ENCODE peak calls at places on chromosomes 13 and 19, in nine cellular contexts. B is fibroblast of pulmonary artery; I is lower leg skin; T is fibroblast of lung; R is astrocyte of the spinal cord; Z is small intestine; E is CD4-positive, CD25-positive, alpha-beta regulatory T cell; Y is neural progenitor cell; L is cardiac muscle cell. P is an unnamed sample.

GRCh38 chr19:4688587-4688986 is 18.4 kb upstream of the MYDGF start:
- DNase-seq in L (no peak), T (no peak), Z (no peak), B (no peak), Y (no peak), R (no peak), I (no peak), E (no peak), P (no peak)

GRCh38 chr19:51116736-51117135 is 8.0 kb upstream of the SIGLEC9 start:
- DNase-seq in Y (no peak), Z (no peak), T (no peak), L (no peak), E (peak), I (no peak), R (no peak), B (no peak), P (no peak)

GRCh38 chr13:44667950-44668349 is 91.8 kb upstream of the TSC22D1 start:
- DNase-seq in L (peak), R (peak), Z (no peak), E (no peak), I (no peak), B (peak), T (peak), Y (peak), P (no peak)

GRCh38 chr13:26679411-26679810 is 81.2 kb downstream of the GPR12 start:
- DNase-seq in B (peak), R (peak), Y (no peak), L (peak), E (no peak), I (no peak), Z (no peak), T (peak), P (no peak)

GRCh38 chr19:38737297-38737865 is 6.9 kb downstream of the CAPN12 start:
- DNase-seq in Z (no peak), T (no peak), I (no peak), L (no peak), Y (no peak), B (no peak), E (no peak), R (no peak), P (no peak)

GRCh38 chr19:536031-536880 is 4.7 kb downstream of the CDC34 start:
- DNase-seq in B (no peak), I (no peak), T (no peak), R (no peak), Y (no peak), Z (no peak), E (no peak), L (no peak), P (no peak)

GRCh38 chr13:46675016-46675415 is 121.9 kb downstream of the ESD start:
- DNase-seq in Z (no peak), L (no peak), R (no peak), B (no peak), T (no peak), Y (no peak), I (no peak), E (no peak), P (no peak)

GRCh38 chr13:37040789-37041188 is 18.7 kb downstream of the SUPT20H start:
- DNase-seq in L (no peak), I (no peak), R (no peak), E (no peak), T (no peak), Y (no peak), Z (no peak), B (no peak), P (no peak)

GRCh38 chr19:48968179-48968661 is 3.1 kb downstream of the FTL start:
- DNase-seq in E (no peak), L (peak), I (no peak), Y (no peak), B (peak), Z (no peak), R (no peak), T (no peak), P (peak)

GRCh38 chr13:39023761-39024160 is 14.1 kb downstream of the PROSER1 start:
- DNase-seq in Z (no peak), L (peak), I (no peak), B (peak), R (no peak), Y (no peak), E (no peak), T (no peak), P (no peak)

GRCh38 chr13:23505007-23505406 is 65.2 kb upstream of the TNFRSF19 start:
- DNase-seq in Z (no peak), I (no peak), L (peak), R (peak), B (peak), Y (no peak), T (peak), E (no peak), P (peak)

GRCh38 chr13:23506821-23507210 is 63.4 kb upstream of the TNFRSF19 start:
- DNase-seq in E (no peak), Z (no peak), T (peak), L (peak), B (peak), R (peak), I (no peak), Y (no peak), P (no peak)

GRCh38 chr13:23509781-23510543 is 60.2 kb upstream of the TNFRSF19 start:
- DNase-seq in B (peak), L (peak), E (no peak), Z (no peak), R (peak), T (peak), Y (no peak), I (no peak), P (no peak)

GRCh38 chr13:23504188-23504587 is 66.0 kb upstream of the TNFRSF19 start:
- DNase-seq in Y (no peak), E (no peak), T (peak), I (no peak), Z (no peak), L (no peak), R (no peak), B (no peak), P (no peak)

GRCh38 chr13:23506071-23506820 is 64.0 kb upstream of the TNFRSF19 start:
- DNase-seq in I (no peak), L (peak), Z (no peak), R (peak), T (peak), Y (no peak), E (no peak), B (peak), P (no peak)
- H3K4me3 ChIP-seq in I (no peak), L (no peak), Z (no peak), R (no peak), T (no peak), Y (no peak), E (no peak), B (no peak), P (no peak)

GRCh38 chr13:112981361-112981905 is 12.4 kb downstream of the MCF2L start:
- DNase-seq in Z (no peak), L (no peak), R (no peak), E (no peak), B (no peak), Y (no peak), T (no peak), I (no peak), P (no peak)
- H3K4me3 ChIP-seq in Z (no peak), L (no peak), R (no peak), E (no peak), B (no peak), Y (no peak), T (no peak), I (no peak), P (no peak)

GRCh38 chr13:85194482-85194881 is 604.7 kb downstream of the SLITRK6 start:
- DNase-seq in I (no peak), E (no peak), R (no peak), Z (no peak), Y (no peak), B (no peak), T (no peak), L (no peak), P (no peak)
- H3K4me3 ChIP-seq in I (no peak), E (no peak), R (no peak), Z (no peak), Y (no peak), B (no peak), T (no peak), L (no peak), P (no peak)

GRCh38 chr19:40444181-40445005 is at the start of gene SERTAD3:
- DNase-seq in Y (peak), Z (peak), R (peak), B (peak), E (peak), L (peak), I (peak), T (peak), P (peak)

GRCh38 chr19:40443131-40443929 is 805 bp downstream of the SERTAD3 start:
- DNase-seq in R (peak), T (peak), I (peak), E (peak), Y (peak), L (peak), B (peak), Z (peak), P (peak)

GRCh38 chr19:40443930-40444180 is 280 bp downstream of the SERTAD3 start:
- DNase-seq in Z (no peak), E (no peak), T (no peak), I (no peak), B (peak), R (no peak), Y (no peak), L (no peak), P (no peak)

GRCh38 chr19:40442328-40443130 is 1.6 kb downstream of the SERTAD3 start:
- DNase-seq in Z (no peak), L (no peak), R (no peak), E (no peak), I (no peak), B (no peak), Y (no peak), T (no peak), P (no peak)

GRCh38 chr19:40441719-40442253 is 2.3 kb downstream of the SERTAD3 start:
- DNase-seq in I (no peak), Y (no peak), L (no peak), E (no peak), B (no peak), R (no peak), T (no peak), Z (no peak), P (no peak)
- H3K4me3 ChIP-seq in I (no peak), Y (peak), L (no peak), E (peak), B (peak), R (no peak), T (no peak), Z (no peak), P (no peak)

GRCh38 chr19:55166530-55167268 is at the start of gene DNAAF3:
- DNase-seq in B (peak), R (peak), E (peak), Z (peak), Y (peak), T (peak), I (peak), L (peak), P (peak)
- H3K4me3 ChIP-seq in B (peak), R (peak), E (no peak), Z (peak), Y (peak), T (peak), I (no peak), L (peak), P (peak)

GRCh38 chr19:18418725-18419194 is 438 bp upstream of the SSBP4 start:
- DNase-seq in Z (peak), E (no peak), T (no peak), L (no peak), I (no peak), B (no peak), Y (no peak), R (no peak), P (no peak)

GRCh38 chr19:18416778-18417249 is 2.4 kb upstream of the SSBP4 start:
- DNase-seq in Z (no peak), R (peak), Y (peak), T (peak), L (peak), I (peak), B (peak), E (peak), P (peak)

GRCh38 chr19:18419195-18419698 is at the start of gene SSBP4:
- DNase-seq in I (no peak), T (peak), Y (peak), E (peak), R (peak), B (peak), Z (peak), L (peak), P (peak)

GRCh38 chr19:18417250-18418033 is 1.8 kb upstream of the SSBP4 start:
- DNase-seq in E (peak), Z (no peak), B (peak), Y (peak), L (peak), R (peak), T (peak), I (no peak), P (peak)

GRCh38 chr19:18418034-18418724 is 1.0 kb upstream of the SSBP4 start:
- DNase-seq in B (no peak), I (no peak), Y (no peak), R (no peak), T (no peak), Z (no peak), E (peak), L (no peak), P (no peak)
- H3K4me3 ChIP-seq in B (no peak), I (no peak), Y (peak), R (no peak), T (no peak), Z (peak), E (peak), L (peak), P (no peak)